ENCODE peak calls at places on chromosomes 4 and X, in six cellular contexts. One of them, this sample, is unnamed.

GRCh38 chr4:7650606-7651400 is 216.1 kb upstream of the PSAPL1 start:
- DNase-seq in breast epithelium: no peak
- DNase-seq in HAP-1: peak; percentile 82
- DNase-seq in MG63: no peak
- DNase-seq in right lobe of liver: peak; percentile 19
- DNase-seq in SK-N-MC: no peak
- DNase-seq in this sample: no peak

GRCh38 chr4:167873536-167873935 is 218.8 kb upstream of the ANXA10 start:
- DNase-seq in breast epithelium: no peak
- DNase-seq in HAP-1: no peak
- DNase-seq in MG63: no peak
- DNase-seq in right lobe of liver: no peak
- DNase-seq in SK-N-MC: no peak
- DNase-seq in this sample: no peak

GRCh38 chrX:135931644-135932487 is 38.4 kb downstream of the SAGE1 start:
- DNase-seq in breast epithelium: no peak
- DNase-seq in HAP-1: peak; percentile 77
- DNase-seq in MG63: peak; percentile 17
- DNase-seq in right lobe of liver: peak; percentile 48
- DNase-seq in SK-N-MC: no peak
- DNase-seq in this sample: no peak

GRCh38 chr4:182745268-182745667 is 171.9 kb downstream of the DCTD start:
- DNase-seq in breast epithelium: no peak
- DNase-seq in HAP-1: peak; percentile 41
- DNase-seq in MG63: no peak
- DNase-seq in right lobe of liver: no peak
- DNase-seq in SK-N-MC: peak; percentile 80
- DNase-seq in this sample: no peak

GRCh38 chr4:106502106-106502699 is 133.6 kb upstream of the GIMD1 start:
- DNase-seq in breast epithelium: no peak
- DNase-seq in HAP-1: peak; percentile 80
- DNase-seq in MG63: no peak
- DNase-seq in right lobe of liver: peak; percentile 66
- DNase-seq in SK-N-MC: no peak
- DNase-seq in this sample: no peak

GRCh38 chr4:146212781-146213180 is 1.6 kb upstream of the REELD1 start:
- DNase-seq in breast epithelium: no peak
- DNase-seq in HAP-1: no peak
- DNase-seq in MG63: peak; percentile 70
- DNase-seq in right lobe of liver: no peak
- DNase-seq in SK-N-MC: no peak
- DNase-seq in this sample: no peak

GRCh38 chr4:81166431-81166830 is 48.6 kb downstream of the PRKG2 start:
- DNase-seq in breast epithelium: no peak
- DNase-seq in HAP-1: no peak
- DNase-seq in MG63: no peak
- DNase-seq in right lobe of liver: no peak
- DNase-seq in SK-N-MC: peak; percentile 94
- DNase-seq in this sample: no peak

GRCh38 chrX:119272882-119273806 is 37.1 kb downstream of the PGRMC1 start:
- DNase-seq in breast epithelium: no peak
- DNase-seq in HAP-1: no peak
- DNase-seq in MG63: no peak
- DNase-seq in right lobe of liver: peak; percentile 41
- DNase-seq in SK-N-MC: no peak
- DNase-seq in this sample: peak; percentile 29

GRCh38 chrX:55033429-55033828 is 2.7 kb upstream of the ALAS2 start:
- DNase-seq in breast epithelium: no peak
- DNase-seq in HAP-1: no peak
- DNase-seq in MG63: no peak
- DNase-seq in right lobe of liver: no peak
- DNase-seq in SK-N-MC: no peak
- DNase-seq in this sample: no peak

GRCh38 chr4:159016527-159017137 is 86.2 kb upstream of the RAPGEF2 start:
- DNase-seq in breast epithelium: no peak
- DNase-seq in HAP-1: peak; percentile 65
- DNase-seq in MG63: no peak
- DNase-seq in right lobe of liver: peak; percentile 31
- DNase-seq in SK-N-MC: no peak
- DNase-seq in this sample: no peak

GRCh38 chr4:107314156-107314555 is 278.0 kb upstream of the DKK2 start:
- DNase-seq in breast epithelium: no peak
- DNase-seq in HAP-1: no peak
- DNase-seq in MG63: no peak
- DNase-seq in right lobe of liver: no peak
- DNase-seq in SK-N-MC: no peak
- DNase-seq in this sample: no peak

GRCh38 chr4:104394409-104394813 is 100.3 kb downstream of the CXXC4 start:
- DNase-seq in breast epithelium: no peak
- DNase-seq in HAP-1: no peak
- DNase-seq in MG63: no peak
- DNase-seq in right lobe of liver: no peak
- DNase-seq in SK-N-MC: no peak
- DNase-seq in this sample: no peak

DNA sequence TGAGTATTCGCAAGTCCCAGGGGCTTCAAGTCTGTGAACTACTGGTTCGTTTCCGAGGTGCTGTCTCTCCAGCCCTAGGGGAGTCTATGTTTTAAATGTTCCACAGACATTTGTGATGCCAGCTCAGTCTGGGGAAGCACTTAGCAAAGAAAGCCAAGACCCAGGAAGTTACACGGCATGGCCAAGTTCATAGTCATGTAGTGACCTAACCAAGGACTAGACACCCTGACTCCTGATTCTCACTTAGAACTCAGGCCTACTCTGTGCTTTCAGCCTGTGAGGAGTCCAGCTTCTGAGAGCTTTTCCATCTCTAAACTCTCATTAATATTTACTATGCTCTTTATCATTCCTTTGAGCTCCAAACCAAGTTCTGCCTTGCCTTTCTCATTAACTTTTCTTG is 105.3 kb upstream of the FAM9C start:
- DNase-seq in breast epithelium: no peak
- DNase-seq in HAP-1: no peak
- DNase-seq in MG63: no peak
- DNase-seq in right lobe of liver: no peak
- DNase-seq in SK-N-MC: no peak
- DNase-seq in this sample: no peak
- H3K9me3 ChIP-seq in breast epithelium: peaks cover 32% of the 10 kb centered on the region
- H3K9me3 ChIP-seq in HAP-1: peaks cover 5% of the 10 kb centered on the region
- H3K9me3 ChIP-seq in MG63: peaks cover 6% of the 10 kb centered on the region
- H3K9me3 ChIP-seq in right lobe of liver: no peaks in the 10 kb centered on the region
- H3K9me3 ChIP-seq in SK-N-MC: no peaks in the 10 kb centered on the region
- H3K9me3 ChIP-seq in this sample: no peaks in the 10 kb centered on the region

DNA sequence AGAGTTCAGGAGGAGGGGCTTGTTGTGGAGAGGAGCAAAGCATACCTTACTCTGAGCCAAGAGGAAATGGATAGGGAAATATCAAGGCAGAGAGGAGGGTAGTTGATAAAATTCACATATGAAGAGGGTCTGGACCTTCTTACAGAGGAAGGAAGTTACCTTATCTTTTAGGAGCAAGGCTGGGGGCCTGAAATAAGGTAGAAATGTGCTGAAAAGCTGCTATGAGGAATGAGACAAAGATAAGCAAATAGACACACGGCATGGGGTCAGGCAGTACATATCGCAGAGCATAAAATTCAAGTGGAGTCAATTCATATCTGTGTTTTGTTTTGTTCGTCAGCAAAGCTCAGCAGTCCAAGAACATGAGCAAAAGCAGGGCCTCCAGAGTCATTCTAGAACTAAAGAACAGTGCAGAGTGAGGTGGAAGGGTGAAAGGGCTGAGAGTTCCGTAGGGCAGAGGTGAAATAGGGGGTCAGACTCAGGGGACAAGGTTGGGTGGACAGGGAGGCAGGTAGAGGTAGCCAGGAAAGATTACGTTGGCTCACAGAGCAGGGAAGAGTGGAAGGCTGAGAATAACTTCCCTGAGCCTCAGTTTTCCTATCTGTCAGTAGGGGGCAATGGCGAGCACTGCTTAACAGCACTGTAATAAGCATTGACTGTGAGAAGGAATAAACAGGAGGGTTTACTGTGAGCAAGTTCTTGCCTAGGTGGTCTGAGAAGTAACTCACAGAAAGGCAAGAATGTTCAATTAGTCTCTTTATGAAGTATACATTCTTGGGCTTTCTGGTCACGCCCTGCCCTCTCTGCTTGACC is 9.2 kb downstream of the VSIG4 start:
- DNase-seq in breast epithelium: no peak
- DNase-seq in HAP-1: peak; percentile 34
- DNase-seq in MG63: no peak
- DNase-seq in right lobe of liver: no peak
- DNase-seq in SK-N-MC: no peak
- DNase-seq in this sample: no peak
- H3K9me3 ChIP-seq in breast epithelium: no peaks in the 10 kb centered on the region
- H3K9me3 ChIP-seq in HAP-1: no peaks in the 10 kb centered on the region
- H3K9me3 ChIP-seq in MG63: no peaks in the 10 kb centered on the region
- H3K9me3 ChIP-seq in right lobe of liver: no peaks in the 10 kb centered on the region
- H3K9me3 ChIP-seq in SK-N-MC: no peaks in the 10 kb centered on the region
- H3K9me3 ChIP-seq in this sample: no peaks in the 10 kb centered on the region

GRCh38 chrX:151871244-151871643 is 41.4 kb upstream of the MAGEA4 start:
- DNase-seq in breast epithelium: no peak
- DNase-seq in HAP-1: no peak
- DNase-seq in MG63: peak; percentile 80
- DNase-seq in right lobe of liver: no peak
- DNase-seq in SK-N-MC: no peak
- DNase-seq in this sample: no peak
- H3K9me3 ChIP-seq in breast epithelium: peaks cover 10% of the 10 kb centered on the region
- H3K9me3 ChIP-seq in HAP-1: no peaks in the 10 kb centered on the region
- H3K9me3 ChIP-seq in MG63: no peaks in the 10 kb centered on the region
- H3K9me3 ChIP-seq in right lobe of liver: no peaks in the 10 kb centered on the region
- H3K9me3 ChIP-seq in SK-N-MC: no peaks in the 10 kb centered on the region
- H3K9me3 ChIP-seq in this sample: no peaks in the 10 kb centered on the region

DNA sequence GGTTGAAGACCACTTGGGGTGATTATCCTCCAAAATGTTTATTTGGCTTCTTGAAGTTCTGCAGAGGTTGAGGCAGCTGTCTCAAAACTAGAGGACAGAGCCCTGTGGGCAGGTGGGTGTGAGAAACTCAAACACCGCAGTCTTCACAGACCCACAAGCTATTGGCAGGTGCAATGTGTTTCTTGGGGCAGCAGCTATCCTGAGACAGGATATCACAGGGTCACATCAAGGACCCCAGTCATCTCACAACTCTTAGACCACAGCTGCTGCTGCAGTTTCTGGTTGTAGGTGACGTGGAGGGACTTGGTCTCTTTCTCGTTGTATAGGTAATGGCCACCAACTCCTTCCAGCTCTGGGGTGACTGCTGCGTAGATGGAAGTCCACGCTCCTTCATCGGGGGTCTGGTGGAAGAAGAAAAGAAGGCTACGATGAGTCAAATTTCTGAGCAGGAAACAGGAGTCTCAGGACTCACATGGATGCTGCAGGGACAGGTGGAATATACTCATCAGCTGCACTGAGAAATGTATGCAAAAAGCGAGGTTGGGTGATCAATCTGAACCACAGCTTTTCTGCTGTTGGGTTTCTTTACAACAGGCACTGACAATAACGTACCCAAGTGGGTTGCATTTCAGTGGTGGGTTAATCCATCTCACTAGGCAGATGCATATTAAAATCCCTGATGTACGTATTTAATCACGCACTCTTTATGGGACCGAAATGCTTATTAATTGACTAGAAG is 279.8 kb downstream of the DHRSX start:
- DNase-seq in breast epithelium: no peak
- DNase-seq in HAP-1: no peak
- DNase-seq in MG63: no peak
- DNase-seq in right lobe of liver: no peak
- DNase-seq in SK-N-MC: no peak
- DNase-seq in this sample: no peak
- H3K9me3 ChIP-seq in breast epithelium: peaks cover 51% of the 10 kb centered on the region
- H3K9me3 ChIP-seq in HAP-1: no peaks in the 10 kb centered on the region
- H3K9me3 ChIP-seq in MG63: peaks cover 16% of the 10 kb centered on the region
- H3K9me3 ChIP-seq in right lobe of liver: no peaks in the 10 kb centered on the region
- H3K9me3 ChIP-seq in SK-N-MC: no peaks in the 10 kb centered on the region
- H3K9me3 ChIP-seq in this sample: peaks cover 4% of the 10 kb centered on the region

GRCh38 chr4:75009138-75009537 is 76.2 kb downstream of the PARM1 start:
- DNase-seq in breast epithelium: no peak
- DNase-seq in HAP-1: no peak
- DNase-seq in MG63: no peak
- DNase-seq in right lobe of liver: no peak
- DNase-seq in SK-N-MC: no peak
- DNase-seq in this sample: no peak
- H3K9me3 ChIP-seq in breast epithelium: peaks cover 5% of the 10 kb centered on the region
- H3K9me3 ChIP-seq in HAP-1: no peaks in the 10 kb centered on the region
- H3K9me3 ChIP-seq in MG63: no peaks in the 10 kb centered on the region
- H3K9me3 ChIP-seq in right lobe of liver: no peaks in the 10 kb centered on the region
- H3K9me3 ChIP-seq in SK-N-MC: no peaks in the 10 kb centered on the region
- H3K9me3 ChIP-seq in this sample: no peaks in the 10 kb centered on the region

GRCh38 chrX:75784689-75785491 is at the start of gene MAGEE2:
- DNase-seq in breast epithelium: no peak
- DNase-seq in HAP-1: no peak
- DNase-seq in MG63: no peak
- DNase-seq in right lobe of liver: no peak
- DNase-seq in SK-N-MC: no peak
- DNase-seq in this sample: no peak
- H3K9me3 ChIP-seq in breast epithelium: no peaks in the 10 kb centered on the region
- H3K9me3 ChIP-seq in HAP-1: no peaks in the 10 kb centered on the region
- H3K9me3 ChIP-seq in MG63: no peaks in the 10 kb centered on the region
- H3K9me3 ChIP-seq in right lobe of liver: no peaks in the 10 kb centered on the region
- H3K9me3 ChIP-seq in SK-N-MC: no peaks in the 10 kb centered on the region
- H3K9me3 ChIP-seq in this sample: no peaks in the 10 kb centered on the region

GRCh38 chrX:82125103-82125502 is 923.2 kb downstream of the SH3BGRL start:
- DNase-seq in breast epithelium: no peak
- DNase-seq in HAP-1: no peak
- DNase-seq in MG63: no peak
- DNase-seq in right lobe of liver: no peak
- DNase-seq in SK-N-MC: no peak
- DNase-seq in this sample: no peak
- H3K9me3 ChIP-seq in breast epithelium: no peaks in the 10 kb centered on the region
- H3K9me3 ChIP-seq in HAP-1: no peaks in the 10 kb centered on the region
- H3K9me3 ChIP-seq in MG63: no peaks in the 10 kb centered on the region
- H3K9me3 ChIP-seq in right lobe of liver: no peaks in the 10 kb centered on the region
- H3K9me3 ChIP-seq in SK-N-MC: no peaks in the 10 kb centered on the region
- H3K9me3 ChIP-seq in this sample: no peaks in the 10 kb centered on the region

GRCh38 chrX:153771686-153772607 is 7.9 kb downstream of the PLXNB3 start:
- DNase-seq in breast epithelium: no peak
- DNase-seq in HAP-1: peak; percentile 7
- DNase-seq in MG63: no peak
- DNase-seq in right lobe of liver: peak; percentile 17
- DNase-seq in SK-N-MC: no peak
- DNase-seq in this sample: no peak
- H3K9me3 ChIP-seq in breast epithelium: no peaks in the 10 kb centered on the region
- H3K9me3 ChIP-seq in HAP-1: no peaks in the 10 kb centered on the region
- H3K9me3 ChIP-seq in MG63: no peaks in the 10 kb centered on the region
- H3K9me3 ChIP-seq in right lobe of liver: no peaks in the 10 kb centered on the region
- H3K9me3 ChIP-seq in SK-N-MC: no peaks in the 10 kb centered on the region
- H3K9me3 ChIP-seq in this sample: no peaks in the 10 kb centered on the region

DNA sequence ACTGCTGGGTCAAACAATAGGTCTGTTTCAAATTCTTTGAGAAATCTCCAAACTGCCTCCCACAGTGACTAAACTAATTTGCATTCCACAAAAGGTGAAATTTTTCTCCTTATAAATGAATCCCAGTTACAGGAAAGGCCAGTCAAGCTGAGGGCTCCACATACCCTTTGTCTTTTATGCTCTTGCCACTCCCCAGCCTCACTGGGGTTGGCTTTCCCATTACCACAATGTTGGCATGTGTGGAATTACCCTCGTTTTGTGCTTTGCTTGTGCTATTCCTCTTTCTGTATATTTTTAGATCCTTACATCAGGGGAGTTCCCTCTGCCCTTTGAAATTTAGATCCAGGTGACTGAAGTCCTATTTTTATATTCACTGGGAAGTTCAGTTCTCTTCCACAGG is 220.2 kb upstream of the LCORL start:
- DNase-seq in breast epithelium: no peak
- DNase-seq in HAP-1: no peak
- DNase-seq in MG63: no peak
- DNase-seq in right lobe of liver: no peak
- DNase-seq in SK-N-MC: no peak
- DNase-seq in this sample: no peak
- H3K9me3 ChIP-seq in breast epithelium: no peaks in the 10 kb centered on the region
- H3K9me3 ChIP-seq in HAP-1: no peaks in the 10 kb centered on the region
- H3K9me3 ChIP-seq in MG63: no peaks in the 10 kb centered on the region
- H3K9me3 ChIP-seq in right lobe of liver: no peaks in the 10 kb centered on the region
- H3K9me3 ChIP-seq in SK-N-MC: no peaks in the 10 kb centered on the region
- H3K9me3 ChIP-seq in this sample: no peaks in the 10 kb centered on the region

This sample was measured in T-helper 17 cell.